ENCODE peak calls at places on chromosomes 6 and 20, in nine cellular contexts. Q is stimulated activated naive CD4-positive, alpha-beta T cell; I is posterior vena cava; R is kidney epithelial cell; Z is stimulated activated CD4-positive, alpha-beta T cell treated with anti-CD3 and anti-CD28 coated beads, Interleukin-2, amount 100 ng/mL, for 48 hours; L is GDM1; Y is NCI-H510A treated with DMSO at 0.1 percent for 48 hours; D is SW480; C is GM12865. A is an unnamed sample.

GRCh38 chr6:128509709-128510108 is 10.7 kb downstream of the PTPRK start:
- DNase-seq in D (no peak), I (no peak), C (no peak), Y (no peak), Z (no peak), L (no peak), Q (no peak), R (no peak), A (no peak)

GRCh38 chr6:10397756-10398438 is 17.0 kb downstream of the TFAP2A start:
- DNase-seq in Y (no peak), C (no peak), L (no peak), Z (no peak), R (no peak), D (no peak), Q (no peak), I (no peak), A (no peak)

GRCh38 chr20:20366896-20367680 is 816 bp upstream of the INSM1 start:
- DNase-seq in Y (no peak), C (no peak), R (no peak), L (no peak), Q (no peak), I (no peak), D (no peak), Z (no peak), A (no peak)

GRCh38 chr20:41668057-41668749 is 50.0 kb upstream of the CHD6 start:
- DNase-seq in Z (no peak), C (no peak), I (no peak), R (no peak), L (no peak), D (no peak), Y (no peak), Q (no peak), A (no peak)

GRCh38 chr6:38417521-38417920 is 222.2 kb downstream of the BTBD9 start:
- DNase-seq in R (no peak), L (no peak), D (no peak), I (no peak), Q (no peak), Z (no peak), Y (no peak), C (no peak), A (no peak)

GRCh38 chr6:1143655-1144054 is 168.2 kb upstream of the FOXQ1 start:
- DNase-seq in Q (no peak), Z (no peak), L (no peak), I (no peak), C (no peak), Y (no peak), R (no peak), D (no peak), A (no peak)

GRCh38 chr20:63682384-63683139 is 13.9 kb upstream of the TNFRSF6B start:
- DNase-seq in D (peak), R (peak), Y (no peak), I (peak), L (no peak), C (no peak), Z (no peak), Q (no peak), A (peak)

GRCh38 chr20:10662661-10663458 is 10.9 kb downstream of the JAG1 start:
- DNase-seq in L (no peak), Y (no peak), I (no peak), R (no peak), Z (no peak), D (no peak), Q (no peak), C (no peak), A (no peak)

GRCh38 chr6:39393075-39393474 is 70.6 kb upstream of the KCNK16 start:
- DNase-seq in D (no peak), Q (no peak), Z (no peak), R (no peak), Y (no peak), I (no peak), L (no peak), C (peak), A (no peak)

GRCh38 chr6:56318851-56319250 is 71.5 kb upstream of the COL21A1 start:
- DNase-seq in I (no peak), C (no peak), Y (peak), R (no peak), L (no peak), Q (no peak), Z (no peak), D (no peak), A (no peak)

GRCh38 chr6:112701201-112701600 is 354.1 kb downstream of the RFPL4B start:
- DNase-seq in R (no peak), Z (no peak), Q (no peak), L (no peak), C (no peak), Y (no peak), I (no peak), D (no peak), A (no peak)

GRCh38 chr6:30683137-30683979 is 3.1 kb downstream of the PPP1R18 start:
- DNase-seq in I (no peak), D (no peak), Q (no peak), L (no peak), Z (no peak), Y (no peak), C (no peak), R (no peak), A (no peak)

GRCh38 chr6:34273242-34273805 is 24.5 kb upstream of the SMIM29 start:
- DNase-seq in R (no peak), I (no peak), Y (no peak), Q (no peak), C (no peak), L (peak), Z (no peak), D (no peak), A (no peak)

GRCh38 chr6:143264291-143264834 is 186.1 kb downstream of the ADAT2 start:
- DNase-seq in Y (no peak), C (no peak), L (no peak), I (no peak), Z (no peak), Q (no peak), R (no peak), D (no peak), A (no peak)